ENCODE peak calls at places on chromosomes 1 and 21, in six cellular contexts. G is NCI-H526; W is NT2/D1; A is activated effector memory CD4-positive, alpha-beta T cell treated with Interleukin-2 at 50 U/mL for 16 hours; H is putamen; Y is glomerular endothelial cell. K is an unnamed sample.
A peak's percentile ranks its signal among the peaks of the same experiment; 100 is the strongest.

GRCh38 chr1:100028765-100029164 is 59.0 kb downstream of the SLC35A3 start:
- DNase-seq in H (no peak), W (no peak), A (no peak), G (no peak), Y (no peak), K (no peak)

GRCh38 chr1:161374373-161374772 is 6.7 kb upstream of the CFAP126 start:
- DNase-seq in H (no peak), A (no peak), G (peak; percentile 50), Y (no peak), W (no peak), K (peak; percentile 26)

GRCh38 chr1:151461694-151462093 is 2.4 kb upstream of the POGZ start:
- DNase-seq in A (no peak), G (no peak), Y (no peak), H (no peak), W (no peak), K (no peak)

GRCh38 chr1:92709738-92710137 is 75.2 kb downstream of the EVI5 start:
- DNase-seq in A (no peak), Y (no peak), H (no peak), W (no peak), G (no peak), K (peak; percentile 93)

GRCh38 chr21:28186604-28187003 is 806.1 kb downstream of the LTN1 start:
- DNase-seq in H (no peak), Y (no peak), W (no peak), G (no peak), A (no peak), K (no peak)

GRCh38 chr1:5995871-5996630 is 3.8 kb upstream of the NPHP4 start:
- DNase-seq in Y (no peak), A (no peak), W (no peak), G (no peak), H (no peak), K (no peak)

GRCh38 chr1:234600418-234601216 is 9.4 kb downstream of the IRF2BP2 start:
- DNase-seq in G (peak; percentile 77), H (peak; percentile 57), W (no peak), Y (no peak), A (no peak), K (peak; percentile 47)

GRCh38 chr1:153985341-153985912 is 712 bp downstream of the RAB13 start:
- DNase-seq in Y (no peak), G (no peak), W (no peak), A (no peak), H (no peak), K (peak; percentile 72)

GRCh38 chr1:5959087-5959486 is 33.1 kb downstream of the NPHP4 start:
- DNase-seq in G (no peak), H (no peak), W (no peak), A (no peak), Y (no peak), K (no peak)

GRCh38 chr21:35525443-35525842 is 476.3 kb upstream of the RUNX1 start:
- DNase-seq in W (no peak), G (no peak), H (no peak), A (no peak), Y (no peak), K (no peak)

GRCh38 chr1:232123775-232124659 is 497.4 kb downstream of the DISC1 start:
- DNase-seq in W (no peak), Y (peak; percentile 3), H (no peak), A (no peak), G (no peak), K (peak; percentile 25)

GRCh38 chr1:54998677-54999076 is at the start of gene BSND:
- DNase-seq in A (no peak), H (no peak), G (peak; percentile 76), W (no peak), Y (no peak), K (no peak)